ENCODE peak calls at places on chromosomes 6 and 20, in five cellular contexts. M is CD8-positive, alpha-beta T cell; J is EL; F is activated gamma-delta T cell treated with Interleukin-2 at 50 U/mL for 16 hours; Z is choroid plexus epithelial cell. Q is an unnamed sample.

GRCh38 chr6:89411019-89411268 is 1.1 kb downstream of the RRAGD start:
- DNase-seq in J (no peak), M (no peak), F (no peak), Z (no peak), Q (no peak)

GRCh38 chr6:101730954-101731353 is 337.4 kb downstream of the GRIK2 start:
- DNase-seq in Z (peak), M (no peak), J (peak), F (no peak), Q (peak)

GRCh38 chr6:117465691-117466090 is 16.8 kb upstream of the DCBLD1 start:
- DNase-seq in Z (no peak), M (no peak), F (no peak), J (no peak), Q (no peak)

GRCh38 chr6:168127384-168127868 is 48.4 kb upstream of the FRMD1 start:
- DNase-seq in F (no peak), M (no peak), J (no peak), Z (no peak), Q (no peak)

GRCh38 chr20:33554914-33555420 is 65.1 kb downstream of the CBFA2T2 start:
- DNase-seq in M (peak), Z (peak), F (peak), J (peak), Q (peak)

GRCh38 chr6:25359191-25359861 is 80.2 kb downstream of the CARMIL1 start:
- DNase-seq in F (no peak), M (no peak), Z (no peak), J (peak), Q (peak)

GRCh38 chr20:53857723-53858236 is 212.6 kb downstream of the BCAS1 start:
- DNase-seq in Z (no peak), F (no peak), M (no peak), J (no peak), Q (no peak)

GRCh38 chr6:25661129-25661779 is 9.2 kb downstream of the SCGN start:
- DNase-seq in J (no peak), F (no peak), M (no peak), Z (no peak), Q (no peak)

GRCh38 chr6:39054577-39055142 is 6.1 kb downstream of the GLP1R start:
- DNase-seq in M (no peak), F (no peak), Z (no peak), J (no peak), Q (no peak)

GRCh38 chr20:31923388-31924271 is 28.2 kb downstream of the PDRG1 start:
- DNase-seq in F (no peak), J (no peak), Z (no peak), M (no peak), Q (no peak)

GRCh38 chr6:117919775-117920492 is 12.9 kb downstream of the SLC35F1 start:
- DNase-seq in F (no peak), J (no peak), Z (no peak), M (no peak), Q (no peak)

GRCh38 chr6:154113392-154113791 is 74.4 kb downstream of the OPRM1 start:
- DNase-seq in Z (no peak), M (no peak), F (no peak), J (no peak), Q (no peak)

Q was measured in iris pigment epithelial cell.